ENCODE peak calls at places on chromosomes 16 and 17, in four cellular contexts. B, P, V and N are unnamed samples.

GRCh38 chr16:85259831-85260165 is 147.5 kb upstream of the CIBAR2 start:
- DNase-seq in V (no peak), P (no peak), B (no peak), N (no peak)

GRCh38 chr16:79500305-79500704 is 100.2 kb downstream of the MAF start:
- DNase-seq in V (no peak), P (no peak), B (no peak), N (no peak)

GRCh38 chr16:35572186-35572585 is 2112.8 kb downstream of the TP53TG3F start:
- DNase-seq in P (no peak), V (no peak), B (no peak), N (no peak)

GRCh38 chr16:64088838-64089237 is 1033.0 kb downstream of the CDH11 start:
- DNase-seq in V (no peak), B (no peak), P (no peak), N (no peak)

GRCh38 chr17:79325707-79326106 is 251.1 kb downstream of the ENGASE start:
- DNase-seq in V (peak; percentile 79), P (no peak), B (no peak), N (no peak)

GRCh38 chr16:67936876-67937605 is 391 bp upstream of the PSMB10 start:
- DNase-seq in V (no peak), B (peak; percentile 65), P (no peak), N (no peak)

GRCh38 chr16:52861614-52862022 is 191.1 kb downstream of the CHD9NB start:
- DNase-seq in B (no peak), P (peak; percentile 65), V (peak; percentile 51), N (peak; percentile 15)

GRCh38 chr16:12256880-12257279 is 280.3 kb downstream of the SNX29 start:
- DNase-seq in P (no peak), V (no peak), B (no peak), N (no peak)

GRCh38 chr17:12665263-12666210 is at the start of gene MYOCD:
- DNase-seq in V (peak; percentile 82), P (no peak), B (no peak), N (peak; percentile 49)

GRCh38 chr16:87984868-87985267 is 33.6 kb downstream of the BANP start:
- DNase-seq in B (no peak), V (no peak), P (no peak), N (no peak)

GRCh38 chr16:67504190-67505021 is 21.1 kb upstream of the AGRP start:
- DNase-seq in B (no peak), V (no peak), P (peak; percentile 56), N (no peak)

GRCh38 chr17:55346658-55347057 is 75.0 kb downstream of the MMD start:
- DNase-seq in B (no peak), V (no peak), P (no peak), N (no peak)

DNA sequence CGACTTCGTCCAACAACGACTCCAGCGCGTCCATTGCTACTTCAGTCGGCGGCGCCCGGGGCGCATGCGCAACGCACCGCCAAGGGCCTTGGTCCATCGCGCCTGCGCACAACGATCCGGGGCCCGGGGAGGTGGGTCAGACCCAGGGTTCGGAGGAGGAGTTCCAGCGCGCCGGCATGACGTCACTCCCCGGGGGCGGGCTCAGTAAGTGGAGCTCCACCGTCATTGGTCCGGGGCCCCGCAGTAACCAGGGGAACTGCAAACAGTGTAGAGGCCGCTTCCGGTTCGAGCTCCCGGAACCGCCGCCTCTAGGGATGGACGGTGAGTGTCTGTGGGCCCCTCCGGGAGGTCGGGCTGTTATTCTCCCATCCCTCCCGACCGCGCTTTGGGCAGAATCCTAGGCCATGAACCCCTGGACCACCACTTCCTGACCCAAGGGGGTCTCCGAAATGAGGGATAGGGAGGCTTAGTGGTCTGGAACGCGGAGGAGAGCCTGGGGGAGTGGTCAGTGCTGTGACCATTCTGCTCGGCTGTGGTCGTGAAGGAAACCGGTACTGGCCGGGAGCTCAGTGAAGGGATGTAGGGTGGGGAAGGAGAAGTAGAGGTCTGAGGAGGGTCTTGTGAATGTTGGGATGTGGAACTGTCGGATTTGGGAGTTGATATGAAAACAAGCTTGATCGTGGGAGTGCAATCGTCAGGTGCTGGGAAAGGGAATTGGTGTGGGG is at the start of the genes GTF3C1 and KATNIP:
- DNase-seq in B (peak; percentile 90), V (peak; percentile 100), P (peak; percentile 98), N (peak; percentile 98)
- H3K4me3 ChIP-seq in B (peak within 1 kb of the TSS; percentile 99), V (peak within 1 kb of the TSS; percentile 99), P (peak within 1 kb of the TSS; percentile 98), N (peak within 1 kb of the TSS; percentile 98)

GRCh38 chr16:86911311-86911999 is 333.1 kb downstream of the FOXL1 start:
- DNase-seq in P (no peak), V (no peak), B (no peak), N (no peak)
- TF ChIP-seq SUZ12 in P (no peak), V (no peak), B (no peak), N (no peak)

DNA sequence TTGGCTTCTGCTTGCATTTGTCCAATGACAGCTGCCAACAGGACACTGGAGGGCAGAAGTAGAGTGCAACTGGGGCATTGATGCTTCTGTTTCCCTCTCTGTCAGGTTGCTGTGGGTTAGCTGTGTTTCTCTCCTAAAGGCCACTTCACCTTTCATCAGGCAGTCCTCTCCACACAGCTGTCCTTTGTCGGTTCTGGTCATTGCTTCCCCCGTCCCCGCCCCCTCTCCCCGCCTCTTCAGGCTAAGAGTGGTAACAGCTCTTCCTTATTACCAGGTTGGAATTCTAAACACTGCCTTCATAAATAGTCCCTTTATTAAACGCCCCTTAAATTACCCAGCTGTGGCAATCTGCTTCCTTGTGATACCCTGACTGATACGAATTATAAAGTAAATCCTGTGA is 31.8 kb upstream of the NSRP1 start:
- DNase-seq in B (no peak), V (no peak), P (no peak), N (no peak)
- TF ChIP-seq YY1 in B (no peak), V (no peak), P (no peak), N (no peak)

DNA sequence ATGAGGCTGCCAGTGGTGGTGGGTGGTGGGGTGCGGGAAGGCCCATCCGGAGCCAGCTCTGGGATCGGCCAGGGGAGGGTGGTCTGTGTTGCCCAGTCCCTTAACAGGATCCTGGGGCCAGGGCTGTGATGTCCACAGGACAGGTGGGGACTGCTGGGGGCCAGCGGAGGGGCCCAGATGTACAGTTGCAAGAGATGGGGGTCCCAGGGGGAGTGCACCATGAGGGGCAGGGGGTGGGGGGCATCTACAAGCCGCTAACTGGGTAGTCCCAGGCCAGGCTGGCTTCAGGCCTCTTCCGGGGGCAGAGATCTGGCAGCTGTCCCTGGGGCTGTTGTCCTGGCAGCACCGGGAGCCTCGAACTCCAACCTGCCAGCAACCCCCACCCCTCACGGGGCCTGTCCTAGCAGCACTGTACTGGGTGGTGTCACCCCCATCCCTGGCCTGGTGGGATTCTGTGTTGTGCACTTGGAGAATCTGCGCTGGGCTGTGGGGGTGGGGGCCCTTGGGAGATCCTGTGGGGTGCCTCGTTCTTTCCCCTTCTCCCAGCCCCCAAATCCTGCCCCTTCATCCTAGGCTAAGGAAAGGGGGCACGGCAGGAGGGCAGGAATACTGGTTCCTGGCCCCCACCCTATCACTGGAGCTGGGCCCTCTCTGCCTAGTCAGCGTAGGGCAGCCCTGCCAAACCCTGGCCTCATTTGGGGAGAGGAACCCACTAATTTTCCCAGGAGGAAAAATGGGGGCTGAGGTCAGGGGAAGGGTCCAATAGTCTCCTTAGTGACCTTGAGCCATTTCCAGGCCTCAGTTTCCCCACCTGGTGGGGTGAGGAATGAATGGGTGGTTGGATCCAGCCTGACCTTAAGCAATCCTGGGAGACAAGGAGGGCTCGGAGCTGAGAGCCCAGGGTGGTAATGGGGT is 1.4 kb downstream of the MTSS2 start:
- DNase-seq in B (no peak), P (no peak), V (no peak), N (no peak)
- H3K4me3 ChIP-seq in B (no peak overlapping the region), P (peak overlapping the region; percentile 91), V (peak overlapping the region; percentile 81), N (peak overlapping the region; percentile 91)

GRCh38 chr17:76657505-76658386 is 14.2 kb upstream of the ST6GALNAC1 start:
- DNase-seq in B (no peak), V (no peak), P (no peak), N (no peak)
- TF ChIP-seq SUZ12 in B (no peak), V (no peak), P (no peak), N (no peak)

GRCh38 chr16:1466968-1467521 is 7.8 kb downstream of the CLCN7 start:
- DNase-seq in B (no peak), V (peak; percentile 37), P (no peak), N (no peak)
- TF ChIP-seq YY1 in B (no peak), V (no peak), P (no peak), N (no peak)

GRCh38 chr17:48592097-48592496 is 1.5 kb downstream of the HOXB5 start:
- DNase-seq in V (no peak), P (no peak), B (no peak), N (no peak)
- H3K4me3 ChIP-seq in V (no peak overlapping the region), P (no peak overlapping the region), B (no peak overlapping the region), N (no peak overlapping the region)

DNA sequence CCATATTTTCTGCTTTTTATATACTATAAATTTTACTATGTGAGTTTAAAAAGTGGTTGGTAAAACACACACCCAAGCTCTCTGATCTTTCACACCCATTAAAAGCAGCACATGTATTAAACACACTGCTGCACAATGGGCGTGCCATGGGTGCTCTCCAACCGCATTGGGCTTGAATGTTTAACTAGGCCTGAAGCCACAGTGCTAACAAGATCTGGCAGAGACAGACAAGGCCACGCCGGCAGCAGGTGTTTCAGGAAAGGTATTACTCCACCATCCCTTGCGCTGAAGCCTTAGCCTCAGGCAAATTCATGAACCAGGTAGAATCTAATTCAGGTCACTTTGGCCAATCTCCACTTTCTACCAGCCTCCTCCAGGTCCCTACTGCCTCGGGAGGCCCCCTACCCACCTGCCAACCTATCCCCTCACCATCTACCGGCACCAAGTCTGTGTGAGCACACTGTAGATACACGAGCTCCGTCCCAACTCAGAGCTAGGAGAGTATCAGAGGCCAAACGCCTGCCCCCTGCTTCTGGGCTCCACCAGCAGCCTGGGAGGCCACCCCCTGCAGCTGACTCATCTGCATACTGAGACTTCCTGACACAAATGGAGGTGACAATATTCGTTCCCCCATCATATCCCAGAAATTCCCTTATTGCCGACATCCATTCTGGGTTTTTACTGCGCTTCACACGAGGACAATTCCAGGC is 95.0 kb downstream of the ADCY9 start:
- DNase-seq in V (no peak), B (no peak), P (peak; percentile 79), N (no peak)
- TF ChIP-seq SUZ12 in V (no peak), B (no peak), P (no peak), N (no peak)

GRCh38 chr16:3012246-3012645 is 477 bp upstream of the CLDN9 start:
- DNase-seq in V (peak; percentile 81), P (no peak), B (no peak), N (no peak)
- TF ChIP-seq YY1 in V (no peak), P (no peak), B (no peak), N (no peak)

GRCh38 chr17:61395983-61396585 is 3.6 kb upstream of the TBX2 start:
- DNase-seq in V (peak; percentile 61), P (no peak), B (no peak), N (no peak)

GRCh38 chr17:61395409-61395982 is 4.1 kb upstream of the TBX2 start:
- DNase-seq in B (no peak), P (no peak), V (peak; percentile 70), N (no peak)

GRCh38 chr17:61396586-61397085 is 3.0 kb upstream of the TBX2 start:
- DNase-seq in P (no peak), V (peak; percentile 67), B (no peak), N (no peak)

GRCh38 chr17:61398721-61399130 is 917 bp upstream of the TBX2 start:
- DNase-seq in V (no peak), P (no peak), B (no peak), N (no peak)

GRCh38 chr17:61397086-61397842 is 2.4 kb upstream of the TBX2 start:
- DNase-seq in P (no peak), B (no peak), V (peak; percentile 59), N (no peak)
- H3K4me3 ChIP-seq in P (peak overlapping the region; percentile 93), B (no peak overlapping the region), V (peak overlapping the region; percentile 51), N (peak overlapping the region; percentile 28)